ENCODE peak calls at places on chromosomes 4 and X, in eight cellular contexts. One of them, this sample, is unnamed.

GRCh38 chr4:186739802-186740434 is 16.3 kb upstream of the FAT1 start:
- DNase-seq in neural crest cell: no peak
- DNase-seq in keratinocyte: no peak
- DNase-seq in IMR-90: no peak
- DNase-seq in colonic mucosa: peak; percentile 74
- DNase-seq in H9: no peak
- DNase-seq in PC-9: no peak
- DNase-seq in fibroblast of pulmonary artery: no peak
- DNase-seq in this sample: no peak

GRCh38 chr4:42588909-42589308 is 68.0 kb downstream of the ATP8A1 start:
- DNase-seq in neural crest cell: no peak
- DNase-seq in keratinocyte: no peak
- DNase-seq in IMR-90: no peak
- DNase-seq in colonic mucosa: no peak
- DNase-seq in H9: no peak
- DNase-seq in PC-9: no peak
- DNase-seq in fibroblast of pulmonary artery: no peak
- DNase-seq in this sample: no peak

GRCh38 chr4:53478671-53479456 is 101.4 kb downstream of the FIP1L1 start:
- DNase-seq in neural crest cell: no peak
- DNase-seq in keratinocyte: peak; percentile 45
- DNase-seq in IMR-90: peak; percentile 94
- DNase-seq in colonic mucosa: no peak
- DNase-seq in H9: no peak
- DNase-seq in PC-9: no peak
- DNase-seq in fibroblast of pulmonary artery: peak; percentile 82
- DNase-seq in this sample: no peak

GRCh38 chr4:103091601-103092223 is 7.9 kb downstream of the BDH2 start:
- DNase-seq in neural crest cell: peak; percentile 21
- DNase-seq in keratinocyte: peak; percentile 13
- DNase-seq in IMR-90: peak; percentile 79
- DNase-seq in colonic mucosa: peak; percentile 32
- DNase-seq in H9: no peak
- DNase-seq in PC-9: peak; percentile 17
- DNase-seq in fibroblast of pulmonary artery: peak; percentile 85
- DNase-seq in this sample: no peak

GRCh38 chr4:8427761-8428287 is 12.7 kb downstream of the ACOX3 start:
- DNase-seq in neural crest cell: no peak
- DNase-seq in keratinocyte: no peak
- DNase-seq in IMR-90: peak; percentile 33
- DNase-seq in colonic mucosa: peak; percentile 34
- DNase-seq in H9: no peak
- DNase-seq in PC-9: peak; percentile 28
- DNase-seq in fibroblast of pulmonary artery: peak; percentile 86
- DNase-seq in this sample: peak; percentile 23

GRCh38 chr4:159069922-159070321 is 33.0 kb upstream of the RAPGEF2 start:
- DNase-seq in neural crest cell: no peak
- DNase-seq in keratinocyte: no peak
- DNase-seq in IMR-90: peak; percentile 58
- DNase-seq in colonic mucosa: no peak
- DNase-seq in H9: no peak
- DNase-seq in PC-9: no peak
- DNase-seq in fibroblast of pulmonary artery: no peak
- DNase-seq in this sample: no peak

GRCh38 chrX:39008554-39008953 is 207.3 kb downstream of the MID1IP1 start:
- DNase-seq in neural crest cell: no peak
- DNase-seq in keratinocyte: no peak
- DNase-seq in IMR-90: no peak
- DNase-seq in colonic mucosa: no peak
- DNase-seq in H9: no peak
- DNase-seq in PC-9: no peak
- DNase-seq in fibroblast of pulmonary artery: no peak
- DNase-seq in this sample: no peak

GRCh38 chr4:44210750-44211149 is 237.9 kb downstream of the KCTD8 start:
- DNase-seq in neural crest cell: no peak
- DNase-seq in keratinocyte: no peak
- DNase-seq in IMR-90: no peak
- DNase-seq in colonic mucosa: no peak
- DNase-seq in H9: peak; percentile 35
- DNase-seq in PC-9: no peak
- DNase-seq in fibroblast of pulmonary artery: no peak
- DNase-seq in this sample: no peak

GRCh38 chr4:104860227-104861123 is 286.2 kb upstream of the TET2 start:
- DNase-seq in neural crest cell: peak; percentile 60
- DNase-seq in keratinocyte: no peak
- DNase-seq in IMR-90: peak; percentile 63
- DNase-seq in colonic mucosa: peak; percentile 69
- DNase-seq in H9: peak; percentile 62
- DNase-seq in PC-9: peak; percentile 31
- DNase-seq in fibroblast of pulmonary artery: peak; percentile 82
- DNase-seq in this sample: peak; percentile 83

GRCh38 chr4:133997440-133997839 is 204.1 kb downstream of the PABPC4L start:
- DNase-seq in neural crest cell: no peak
- DNase-seq in keratinocyte: no peak
- DNase-seq in IMR-90: peak; percentile 6
- DNase-seq in colonic mucosa: no peak
- DNase-seq in H9: no peak
- DNase-seq in PC-9: no peak
- DNase-seq in fibroblast of pulmonary artery: peak; percentile 7
- DNase-seq in this sample: no peak

GRCh38 chrX:12441376-12442128 is 303.3 kb downstream of the FRMPD4 start:
- DNase-seq in neural crest cell: no peak
- DNase-seq in keratinocyte: peak; percentile 25
- DNase-seq in IMR-90: peak; percentile 87
- DNase-seq in colonic mucosa: no peak
- DNase-seq in H9: no peak
- DNase-seq in PC-9: no peak
- DNase-seq in fibroblast of pulmonary artery: peak; percentile 85
- DNase-seq in this sample: peak; percentile 14

GRCh38 chrX:110454336-110454735 is 95.7 kb downstream of the RTL9 start:
- DNase-seq in neural crest cell: no peak
- DNase-seq in keratinocyte: no peak
- DNase-seq in IMR-90: no peak
- DNase-seq in colonic mucosa: no peak
- DNase-seq in H9: no peak
- DNase-seq in PC-9: no peak
- DNase-seq in fibroblast of pulmonary artery: no peak
- DNase-seq in this sample: no peak

GRCh38 chr4:10698172-10698571 is 13.6 kb upstream of the CLNK start:
- DNase-seq in neural crest cell: no peak
- DNase-seq in keratinocyte: no peak
- DNase-seq in IMR-90: no peak
- DNase-seq in colonic mucosa: no peak
- DNase-seq in H9: no peak
- DNase-seq in PC-9: no peak
- DNase-seq in fibroblast of pulmonary artery: no peak
- DNase-seq in this sample: no peak

GRCh38 chr4:8325284-8325973 is 55.9 kb downstream of the HTRA3 start:
- DNase-seq in neural crest cell: no peak
- DNase-seq in keratinocyte: no peak
- DNase-seq in IMR-90: no peak
- DNase-seq in colonic mucosa: no peak
- DNase-seq in H9: peak; percentile 18
- DNase-seq in PC-9: no peak
- DNase-seq in fibroblast of pulmonary artery: no peak
- DNase-seq in this sample: no peak

GRCh38 chr4:36133658-36134057 is 110.7 kb downstream of the ARAP2 start:
- DNase-seq in neural crest cell: no peak
- DNase-seq in keratinocyte: no peak
- DNase-seq in IMR-90: no peak
- DNase-seq in colonic mucosa: no peak
- DNase-seq in H9: no peak
- DNase-seq in PC-9: no peak
- DNase-seq in fibroblast of pulmonary artery: no peak
- DNase-seq in this sample: no peak

GRCh38 chr4:5470318-5470889 is 238.0 kb downstream of the EVC2 start:
- DNase-seq in neural crest cell: no peak
- DNase-seq in keratinocyte: no peak
- DNase-seq in IMR-90: peak; percentile 43
- DNase-seq in colonic mucosa: no peak
- DNase-seq in H9: no peak
- DNase-seq in PC-9: no peak
- DNase-seq in fibroblast of pulmonary artery: no peak
- DNase-seq in this sample: no peak

GRCh38 chrX:133652185-133652584 is 236.9 kb upstream of the GPC4 start:
- DNase-seq in neural crest cell: no peak
- DNase-seq in keratinocyte: no peak
- DNase-seq in IMR-90: no peak
- DNase-seq in colonic mucosa: no peak
- DNase-seq in H9: no peak
- DNase-seq in PC-9: no peak
- DNase-seq in fibroblast of pulmonary artery: no peak
- DNase-seq in this sample: no peak

GRCh38 chr4:107721436-107722090 is 1.5 kb upstream of the PAPSS1 start:
- DNase-seq in neural crest cell: no peak
- DNase-seq in keratinocyte: no peak
- DNase-seq in IMR-90: no peak
- DNase-seq in colonic mucosa: peak; percentile 41
- DNase-seq in H9: peak; percentile 75
- DNase-seq in PC-9: no peak
- DNase-seq in fibroblast of pulmonary artery: no peak
- DNase-seq in this sample: no peak

GRCh38 chr4:168794881-168795280 is 215.2 kb downstream of the CBR4 start:
- DNase-seq in neural crest cell: no peak
- DNase-seq in keratinocyte: no peak
- DNase-seq in IMR-90: no peak
- DNase-seq in colonic mucosa: no peak
- DNase-seq in H9: no peak
- DNase-seq in PC-9: no peak
- DNase-seq in fibroblast of pulmonary artery: no peak
- DNase-seq in this sample: no peak

GRCh38 chr4:152436384-152436783 is 99.5 kb downstream of the FBXW7 start:
- DNase-seq in neural crest cell: no peak
- DNase-seq in keratinocyte: no peak
- DNase-seq in IMR-90: no peak
- DNase-seq in colonic mucosa: no peak
- DNase-seq in H9: peak; percentile 47
- DNase-seq in PC-9: no peak
- DNase-seq in fibroblast of pulmonary artery: no peak
- DNase-seq in this sample: no peak

GRCh38 chr4:20192754-20193521 is 58.8 kb upstream of the SLIT2 start:
- DNase-seq in neural crest cell: no peak
- DNase-seq in keratinocyte: peak; percentile 41
- DNase-seq in IMR-90: peak; percentile 59
- DNase-seq in colonic mucosa: no peak
- DNase-seq in H9: no peak
- DNase-seq in PC-9: peak; percentile 2
- DNase-seq in fibroblast of pulmonary artery: peak; percentile 42
- DNase-seq in this sample: no peak

GRCh38 chr4:76532810-76533209 is 97.8 kb downstream of the SHROOM3 start:
- DNase-seq in neural crest cell: no peak
- DNase-seq in keratinocyte: no peak
- DNase-seq in IMR-90: no peak
- DNase-seq in colonic mucosa: no peak
- DNase-seq in H9: no peak
- DNase-seq in PC-9: no peak
- DNase-seq in fibroblast of pulmonary artery: no peak
- DNase-seq in this sample: no peak

DNA sequence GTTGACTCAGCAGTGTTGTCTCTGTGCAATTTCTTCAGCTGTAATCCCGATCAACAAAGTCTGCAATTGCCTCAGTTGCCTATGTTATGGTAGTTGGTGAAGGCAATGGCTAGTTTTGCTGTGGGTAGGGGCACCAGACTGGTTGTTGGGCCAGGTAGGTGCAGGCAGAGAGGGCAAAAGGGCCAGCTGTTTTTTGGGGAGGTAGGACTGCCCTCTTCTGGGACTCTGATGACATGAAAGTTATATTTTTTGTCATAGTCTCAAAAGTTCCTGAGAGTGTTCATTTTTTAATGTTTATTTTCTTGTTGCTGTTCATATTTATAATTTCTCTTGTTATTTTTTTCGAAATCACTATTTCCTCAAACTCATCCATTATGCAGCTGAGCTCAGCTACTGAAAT is 25.1 kb downstream of the DCAF12L2 start:
- DNase-seq in neural crest cell: no peak
- DNase-seq in keratinocyte: no peak
- DNase-seq in IMR-90: no peak
- DNase-seq in colonic mucosa: no peak
- DNase-seq in H9: no peak
- DNase-seq in PC-9: no peak
- DNase-seq in fibroblast of pulmonary artery: no peak
- DNase-seq in this sample: no peak
- TF ChIP-seq CTCF in neural crest cell: no peak
- TF ChIP-seq CTCF in keratinocyte: no peak
- TF ChIP-seq CTCF in IMR-90: no peak
- TF ChIP-seq CTCF in colonic mucosa: no peak
- TF ChIP-seq CTCF in H9: peak; percentile 56
- TF ChIP-seq CTCF in PC-9: no peak
- TF ChIP-seq CTCF in fibroblast of pulmonary artery: no peak
- TF ChIP-seq CTCF in this sample: no peak

GRCh38 chr4:66252291-66252690 is 582.0 kb upstream of the EPHA5 start:
- DNase-seq in neural crest cell: no peak
- DNase-seq in keratinocyte: no peak
- DNase-seq in IMR-90: no peak
- DNase-seq in colonic mucosa: no peak
- DNase-seq in H9: no peak
- DNase-seq in PC-9: no peak
- DNase-seq in fibroblast of pulmonary artery: peak; percentile 21
- DNase-seq in this sample: no peak
- TF ChIP-seq CTCF in neural crest cell: peak; percentile 43
- TF ChIP-seq CTCF in keratinocyte: no peak
- TF ChIP-seq CTCF in IMR-90: no peak
- TF ChIP-seq CTCF in colonic mucosa: no peak
- TF ChIP-seq CTCF in H9: peak; percentile 25
- TF ChIP-seq CTCF in PC-9: no peak
- TF ChIP-seq CTCF in fibroblast of pulmonary artery: peak; percentile 51
- TF ChIP-seq CTCF in this sample: no peak

DNA sequence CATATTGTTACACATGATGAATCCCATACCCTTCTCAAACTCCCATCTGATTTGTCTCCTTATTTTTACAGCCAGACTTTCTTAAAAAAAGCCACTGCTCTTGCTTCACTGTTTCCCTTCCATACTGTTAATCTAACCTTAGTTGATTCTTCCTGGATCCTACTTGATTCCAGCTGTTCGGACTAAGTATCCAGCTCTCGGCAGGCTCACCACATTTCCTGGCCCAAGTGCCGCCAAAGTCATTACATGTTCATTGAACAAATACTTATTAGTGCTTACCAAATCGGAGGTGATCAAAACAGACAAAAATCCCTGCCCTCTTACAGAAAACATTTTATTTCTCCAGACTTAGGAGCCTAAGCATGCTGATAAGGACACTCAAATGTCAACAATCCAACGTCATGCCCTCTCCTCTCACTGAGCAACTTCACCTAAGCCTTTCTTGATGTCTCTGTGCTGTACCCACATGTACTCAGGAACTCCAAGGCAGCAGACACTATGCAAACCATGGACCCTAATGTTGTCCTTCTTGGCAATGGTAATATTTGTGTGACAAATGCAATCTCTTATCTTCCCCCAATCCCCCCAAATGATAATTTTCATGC is 45.1 kb upstream of the C1QTNF7 start:
- DNase-seq in neural crest cell: no peak
- DNase-seq in keratinocyte: no peak
- DNase-seq in IMR-90: no peak
- DNase-seq in colonic mucosa: no peak
- DNase-seq in H9: no peak
- DNase-seq in PC-9: no peak
- DNase-seq in fibroblast of pulmonary artery: no peak
- DNase-seq in this sample: no peak
- TF ChIP-seq CTCF in neural crest cell: no peak
- TF ChIP-seq CTCF in keratinocyte: no peak
- TF ChIP-seq CTCF in IMR-90: no peak
- TF ChIP-seq CTCF in colonic mucosa: no peak
- TF ChIP-seq CTCF in H9: no peak
- TF ChIP-seq CTCF in PC-9: no peak
- TF ChIP-seq CTCF in fibroblast of pulmonary artery: no peak
- TF ChIP-seq CTCF in this sample: no peak

GRCh38 chr4:100742045-100742444 is 224.2 kb upstream of the EMCN start:
- DNase-seq in neural crest cell: no peak
- DNase-seq in keratinocyte: no peak
- DNase-seq in IMR-90: peak; percentile 19
- DNase-seq in colonic mucosa: no peak
- DNase-seq in H9: no peak
- DNase-seq in PC-9: no peak
- DNase-seq in fibroblast of pulmonary artery: peak; percentile 81
- DNase-seq in this sample: no peak
- TF ChIP-seq CTCF in neural crest cell: peak; percentile 36
- TF ChIP-seq CTCF in keratinocyte: peak; percentile 43
- TF ChIP-seq CTCF in IMR-90: peak; percentile 30
- TF ChIP-seq CTCF in colonic mucosa: no peak
- TF ChIP-seq CTCF in H9: peak; percentile 54
- TF ChIP-seq CTCF in PC-9: peak; percentile 52
- TF ChIP-seq CTCF in fibroblast of pulmonary artery: peak; percentile 65
- TF ChIP-seq CTCF in this sample: peak; percentile 11